ENCODE peak calls at places on chromosomes 11 and 22, in seven cellular contexts. One of them, this sample, is unnamed.

GRCh38 chr11:66570117-66570825 is 1.9 kb upstream of the CTSF start:
- DNase-seq in GF-D8: no peak
- DNase-seq in nucleus accumbens: no peak
- DNase-seq in foreskin fibroblast: no peak
- DNase-seq in dorsolateral prefrontal cortex: no peak
- DNase-seq in HAP-1: peak
- DNase-seq in cardiac fibroblast: no peak
- DNase-seq in this sample: no peak

GRCh38 chr11:1858154-1858553 is 5.3 kb downstream of the LSP1 start:
- DNase-seq in foreskin fibroblast: no peak
- DNase-seq in HAP-1: no peak
- DNase-seq in GF-D8: no peak
- DNase-seq in dorsolateral prefrontal cortex: no peak
- DNase-seq in nucleus accumbens: no peak
- DNase-seq in cardiac fibroblast: no peak
- DNase-seq in this sample: no peak

GRCh38 chr11:77752518-77752917 is 68.0 kb downstream of the RSF1 start:
- DNase-seq in GF-D8: no peak
- DNase-seq in HAP-1: peak
- DNase-seq in dorsolateral prefrontal cortex: no peak
- DNase-seq in cardiac fibroblast: no peak
- DNase-seq in foreskin fibroblast: no peak
- DNase-seq in nucleus accumbens: no peak
- DNase-seq in this sample: no peak

GRCh38 chr11:46555269-46556054 is 38.4 kb downstream of the AMBRA1 start:
- DNase-seq in HAP-1: no peak
- DNase-seq in foreskin fibroblast: peak
- DNase-seq in GF-D8: peak
- DNase-seq in nucleus accumbens: no peak
- DNase-seq in dorsolateral prefrontal cortex: no peak
- DNase-seq in cardiac fibroblast: peak
- DNase-seq in this sample: no peak

GRCh38 chr11:63892233-63892632 is 24.7 kb downstream of the RCOR2 start:
- DNase-seq in foreskin fibroblast: peak
- DNase-seq in GF-D8: no peak
- DNase-seq in nucleus accumbens: no peak
- DNase-seq in dorsolateral prefrontal cortex: no peak
- DNase-seq in cardiac fibroblast: peak
- DNase-seq in HAP-1: no peak
- DNase-seq in this sample: no peak

GRCh38 chr22:24983151-24983550 is 30.6 kb downstream of the KIAA1671 start:
- DNase-seq in foreskin fibroblast: no peak
- DNase-seq in dorsolateral prefrontal cortex: no peak
- DNase-seq in cardiac fibroblast: no peak
- DNase-seq in HAP-1: no peak
- DNase-seq in nucleus accumbens: no peak
- DNase-seq in GF-D8: no peak
- DNase-seq in this sample: no peak

GRCh38 chr11:61056981-61057380 is 45.3 kb upstream of the CD5 start:
- DNase-seq in nucleus accumbens: no peak
- DNase-seq in cardiac fibroblast: no peak
- DNase-seq in GF-D8: no peak
- DNase-seq in foreskin fibroblast: no peak
- DNase-seq in dorsolateral prefrontal cortex: no peak
- DNase-seq in HAP-1: no peak
- DNase-seq in this sample: no peak

GRCh38 chr11:1825785-1826451 is 8.9 kb upstream of the SYT8 start:
- DNase-seq in foreskin fibroblast: no peak
- DNase-seq in nucleus accumbens: no peak
- DNase-seq in dorsolateral prefrontal cortex: no peak
- DNase-seq in HAP-1: no peak
- DNase-seq in GF-D8: no peak
- DNase-seq in cardiac fibroblast: no peak
- DNase-seq in this sample: no peak

GRCh38 chr11:118263109-118263508 is 988 bp downstream of the MPZL2 start:
- DNase-seq in nucleus accumbens: no peak
- DNase-seq in GF-D8: no peak
- DNase-seq in dorsolateral prefrontal cortex: no peak
- DNase-seq in foreskin fibroblast: no peak
- DNase-seq in cardiac fibroblast: no peak
- DNase-seq in HAP-1: no peak
- DNase-seq in this sample: no peak

GRCh38 chr11:59754494-59754858 is 700 bp upstream of the STX3 start:
- DNase-seq in HAP-1: peak
- DNase-seq in foreskin fibroblast: no peak
- DNase-seq in cardiac fibroblast: no peak
- DNase-seq in nucleus accumbens: no peak
- DNase-seq in GF-D8: no peak
- DNase-seq in dorsolateral prefrontal cortex: no peak
- DNase-seq in this sample: no peak

GRCh38 chr11:42066113-42066512 is 606.7 kb upstream of the LRRC4C start:
- DNase-seq in HAP-1: no peak
- DNase-seq in foreskin fibroblast: no peak
- DNase-seq in dorsolateral prefrontal cortex: peak
- DNase-seq in nucleus accumbens: no peak
- DNase-seq in cardiac fibroblast: peak
- DNase-seq in GF-D8: no peak
- DNase-seq in this sample: peak

GRCh38 chr11:18352581-18352980 is 30.2 kb downstream of the GTF2H1 start:
- DNase-seq in foreskin fibroblast: no peak
- DNase-seq in GF-D8: no peak
- DNase-seq in cardiac fibroblast: peak
- DNase-seq in dorsolateral prefrontal cortex: no peak
- DNase-seq in HAP-1: no peak
- DNase-seq in nucleus accumbens: no peak
- DNase-seq in this sample: no peak

GRCh38 chr22:22770280-22770871 is 117.2 kb upstream of the IGLL5 start:
- DNase-seq in nucleus accumbens: no peak
- DNase-seq in foreskin fibroblast: no peak
- DNase-seq in cardiac fibroblast: peak
- DNase-seq in dorsolateral prefrontal cortex: no peak
- DNase-seq in GF-D8: no peak
- DNase-seq in HAP-1: peak
- DNase-seq in this sample: no peak

GRCh38 chr11:14148653-14149273 is 186.2 kb downstream of the SPON1 start:
- DNase-seq in dorsolateral prefrontal cortex: no peak
- DNase-seq in GF-D8: no peak
- DNase-seq in nucleus accumbens: no peak
- DNase-seq in foreskin fibroblast: no peak
- DNase-seq in cardiac fibroblast: peak
- DNase-seq in HAP-1: no peak
- DNase-seq in this sample: no peak

GRCh38 chr11:102577182-102577581 is 46.6 kb upstream of the MMP7 start:
- DNase-seq in cardiac fibroblast: peak
- DNase-seq in GF-D8: peak
- DNase-seq in foreskin fibroblast: peak
- DNase-seq in dorsolateral prefrontal cortex: no peak
- DNase-seq in nucleus accumbens: no peak
- DNase-seq in HAP-1: no peak
- DNase-seq in this sample: no peak

GRCh38 chr11:59729884-59730283 is 16.2 kb upstream of the OR10V1 start:
- DNase-seq in foreskin fibroblast: no peak
- DNase-seq in dorsolateral prefrontal cortex: no peak
- DNase-seq in cardiac fibroblast: no peak
- DNase-seq in nucleus accumbens: no peak
- DNase-seq in HAP-1: no peak
- DNase-seq in GF-D8: no peak
- DNase-seq in this sample: no peak

This sample was measured in anterior cingulate cortex.